ENCODE peak calls at places on chromosomes 5 and 9, in nine cellular contexts. Q is transverse colon, Z is A549, P is left ventricle myocardium inferior, C is breast epithelium, U is colonic mucosa, T is cardiac muscle cell, M is heart right ventricle, E is mesendoderm. V is an unnamed sample. For H3K4me1, the result is how much of the 10 kb centered on the place peaks cover.

GRCh38 chr9:126956929-126957686 is 42.5 kb downstream of the RALGPS1 start:
- DNase-seq in Q (no peak), Z (peak), P (no peak), C (peak), U (no peak), T (peak), M (no peak), E (peak), V (no peak)

GRCh38 chr9:38059233-38059936 is 9.6 kb downstream of the SHB start:
- DNase-seq in Q (no peak), Z (no peak), P (peak), C (no peak), U (no peak), T (no peak), M (peak), E (no peak), V (no peak)

GRCh38 chr9:108093773-108094675 is 604.5 kb upstream of the KLF4 start:
- DNase-seq in Q (peak), Z (peak), P (no peak), C (no peak), U (peak), T (no peak), M (no peak), E (no peak), V (peak)

GRCh38 chr5:35229076-35230042 is 928 bp downstream of the PRLR start:
- DNase-seq in Q (peak), Z (no peak), P (no peak), C (no peak), U (peak), T (no peak), M (no peak), E (peak), V (peak)

GRCh38 chr5:112795944-112796678 is 58.4 kb downstream of the APC start:
- DNase-seq in Q (no peak), Z (no peak), P (no peak), C (no peak), U (no peak), T (no peak), M (no peak), E (peak), V (no peak)

GRCh38 chr9:87894998-87895625 is 12.4 kb downstream of the SPATA31E1 start:
- DNase-seq in Q (no peak), Z (no peak), P (no peak), C (no peak), U (no peak), T (no peak), M (no peak), E (peak), V (no peak)

GRCh38 chr5:33309076-33309475 is 131.7 kb upstream of the TARS1 start:
- DNase-seq in Q (peak), Z (no peak), P (no peak), C (no peak), U (peak), T (no peak), M (no peak), E (no peak), V (peak)

GRCh38 chr9:72540348-72540873 is 19.0 kb downstream of the TMC1 start:
- DNase-seq in Q (no peak), Z (no peak), P (no peak), C (peak), U (no peak), T (no peak), M (no peak), E (no peak), V (no peak)

GRCh38 chr9:90002299-90003045 is 397.7 kb downstream of the GADD45G start:
- DNase-seq in Q (no peak), Z (no peak), P (no peak), C (no peak), U (no peak), T (no peak), M (no peak), E (peak), V (no peak)

GRCh38 chr5:118857700-118858099 is 130.6 kb downstream of the DTWD2 start:
- DNase-seq in Q (no peak), Z (no peak), P (no peak), C (no peak), U (no peak), T (peak), M (no peak), E (no peak), V (peak)

GRCh38 chr5:71932649-71933338 is 174.5 kb upstream of the MAP1B start:
- DNase-seq in Q (peak), Z (peak), P (peak), C (no peak), U (peak), T (peak), M (peak), E (peak), V (peak)

DNA sequence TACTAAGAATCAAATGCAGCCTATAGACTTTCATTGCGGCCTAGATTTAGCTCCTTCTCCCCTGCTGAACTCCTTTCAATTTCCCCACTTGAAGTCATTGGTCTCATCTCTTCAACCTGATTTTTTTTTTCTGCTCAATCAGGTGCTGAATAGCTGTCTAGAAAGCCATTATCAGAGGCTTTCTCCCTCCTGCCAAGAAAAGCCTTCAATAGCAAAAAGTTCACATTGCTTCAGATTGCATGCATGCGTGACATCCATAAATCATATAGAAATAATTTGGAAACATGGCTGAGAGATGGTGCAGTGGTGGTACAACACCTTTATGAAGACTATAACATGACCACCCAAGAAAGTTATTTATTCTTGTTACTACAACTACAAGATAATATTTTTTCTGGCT is 316.1 kb downstream of the PLK2 start:
- DNase-seq in Q (no peak), Z (no peak), P (no peak), C (no peak), U (no peak), T (no peak), M (no peak), E (no peak), V (no peak)
- H3K27ac ChIP-seq in Q (no peak), Z (no peak), P (no peak), C (no peak), U (no peak), T (no peak), M (no peak), E (no peak), V (no peak)

DNA sequence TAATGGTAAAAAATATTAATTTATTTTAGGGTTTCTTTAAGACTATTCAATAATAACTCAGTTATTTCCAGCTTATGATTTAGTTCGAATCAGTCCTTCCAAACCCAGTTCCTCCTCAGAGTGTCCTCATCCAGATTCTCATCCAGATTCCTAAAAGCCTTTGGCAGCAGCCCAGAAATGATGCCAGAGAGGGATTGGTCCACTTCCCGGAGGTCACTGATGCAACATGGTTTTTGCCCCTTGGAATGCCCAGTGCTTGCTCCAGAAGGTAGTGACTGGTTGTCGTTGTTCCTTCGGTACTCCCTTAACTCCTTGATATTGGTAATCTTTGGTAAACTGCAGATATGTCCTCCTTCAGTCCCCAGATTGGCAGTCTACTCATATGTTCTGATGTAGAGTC is 493.1 kb upstream of the DMAC1 start:
- DNase-seq in Q (no peak), Z (no peak), P (no peak), C (no peak), U (no peak), T (no peak), M (no peak), E (no peak), V (no peak)
- H3K4me1 ChIP-seq in Q (under half), Z (under half), P (under half), C (under half), U (under half), T (under half), M (under half), E (under half), V (under half)

DNA sequence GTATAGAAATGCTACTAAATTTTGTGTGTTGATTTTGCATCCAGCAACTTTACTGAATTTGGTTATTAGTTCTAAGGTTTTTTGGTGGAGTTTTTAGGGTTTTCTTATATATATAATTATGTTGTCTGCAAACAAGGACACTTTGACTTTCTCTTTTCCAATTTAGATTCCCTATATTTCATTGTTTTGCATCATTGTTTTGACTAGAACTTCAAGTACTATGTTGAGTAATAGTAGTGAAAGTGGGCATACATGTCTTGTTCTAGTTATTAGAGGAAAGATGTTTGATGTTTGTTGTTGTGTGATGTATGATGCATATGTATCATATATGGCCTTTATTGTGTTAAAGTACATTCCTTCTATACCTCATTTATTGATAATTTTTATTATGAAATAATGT is 362.3 kb upstream of the PRR16 start:
- DNase-seq in Q (no peak), Z (no peak), P (no peak), C (no peak), U (no peak), T (no peak), M (no peak), E (no peak), V (no peak)
- H3K27ac ChIP-seq in Q (no peak), Z (no peak), P (no peak), C (no peak), U (no peak), T (no peak), M (no peak), E (no peak), V (no peak)

GRCh38 chr9:17009071-17009470 is 125.8 kb upstream of the CNTLN start:
- DNase-seq in Q (no peak), Z (no peak), P (no peak), C (no peak), U (no peak), T (no peak), M (no peak), E (no peak), V (no peak)
- H3K4me1 ChIP-seq in Q (under half), Z (under half), P (under half), C (under half), U (under half), T (under half), M (under half), E (under half), V (under half)

GRCh38 chr5:67014191-67014590 is 182.4 kb downstream of the CD180 start:
- DNase-seq in Q (no peak), Z (no peak), P (no peak), C (no peak), U (no peak), T (no peak), M (no peak), E (no peak), V (no peak)
- H3K27ac ChIP-seq in Q (peak), Z (peak), P (peak), C (peak), U (no peak), T (no peak), M (peak), E (no peak), V (no peak)

GRCh38 chr9:137590123-137590468 is 216 bp downstream of the ZMYND19 start:
- DNase-seq in Q (no peak), Z (no peak), P (no peak), C (no peak), U (no peak), T (no peak), M (no peak), E (no peak), V (no peak)
- H3K4me1 ChIP-seq in Q (under half), Z (under half), P (under half), C (under half), U (under half), T (under half), M (under half), E (under half), V (under half)

GRCh38 chr5:151659001-151659754 is 27.5 kb downstream of the SPARC start:
- DNase-seq in Q (peak), Z (peak), P (peak), C (peak), U (peak), T (peak), M (peak), E (peak), V (peak)
- H3K27ac ChIP-seq in Q (no peak), Z (peak), P (peak), C (peak), U (no peak), T (no peak), M (peak), E (no peak), V (no peak)

DNA sequence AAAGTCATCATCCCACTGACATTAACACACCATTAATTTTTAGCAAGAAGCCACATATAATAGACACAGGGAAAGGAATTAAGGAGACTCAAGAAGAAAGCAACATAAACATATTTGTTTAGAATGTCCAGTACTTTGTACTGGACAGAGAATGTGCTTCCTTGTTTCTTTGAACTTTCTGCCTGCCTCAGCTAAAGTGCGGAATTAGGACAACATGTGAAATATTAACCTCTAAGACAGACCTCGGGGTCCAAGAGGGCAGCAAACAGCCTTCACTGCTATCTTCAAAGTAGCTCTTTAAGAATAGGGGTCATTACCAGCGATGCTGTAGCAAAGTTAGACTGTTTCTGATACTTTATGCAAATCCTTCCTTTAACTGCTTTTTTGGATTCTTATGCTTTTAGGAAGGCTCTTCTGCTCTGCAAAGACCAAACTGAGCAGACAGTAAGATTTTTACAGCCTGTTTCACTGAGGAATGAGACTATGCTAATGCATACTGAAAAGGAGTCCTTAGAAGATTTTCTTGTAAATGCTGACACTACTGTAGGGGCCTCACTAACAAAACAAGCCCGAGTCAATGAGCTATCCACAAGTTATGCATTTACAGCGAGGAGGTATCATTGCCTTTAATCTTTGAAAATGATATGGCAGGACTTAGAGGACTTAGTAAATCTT is 23.9 kb downstream of the DAB2 start:
- DNase-seq in Q (no peak), Z (no peak), P (no peak), C (no peak), U (no peak), T (peak), M (no peak), E (peak), V (peak)
- H3K4me1 ChIP-seq in Q (under half), Z (under half), P (half or more), C (under half), U (under half), T (under half), M (under half), E (under half), V (under half)

DNA sequence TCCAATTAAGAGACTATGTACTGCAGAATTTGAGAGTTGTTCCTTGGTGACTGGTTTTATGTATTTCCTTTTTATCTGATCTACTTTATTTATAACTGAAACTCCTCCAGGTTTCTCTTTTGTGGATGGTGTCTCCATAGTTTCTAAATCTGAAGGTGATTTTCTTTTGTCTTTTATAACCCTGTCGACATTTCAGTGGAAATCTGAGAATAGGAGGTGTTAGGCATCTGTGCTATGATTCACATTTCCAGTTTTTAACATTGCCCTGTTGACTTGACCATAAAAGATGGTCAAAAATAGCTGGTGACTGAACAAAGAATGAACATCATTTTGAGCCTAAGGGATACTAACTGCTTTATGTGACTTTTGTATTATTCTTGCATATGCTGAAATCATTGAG is 190.5 kb downstream of the PCSK1 start:
- DNase-seq in Q (no peak), Z (no peak), P (no peak), C (no peak), U (no peak), T (no peak), M (no peak), E (no peak), V (no peak)
- H3K27ac ChIP-seq in Q (no peak), Z (no peak), P (no peak), C (no peak), U (no peak), T (no peak), M (no peak), E (no peak), V (no peak)